ENCODE peak calls at places on chromosomes 5 and 9, in eight cellular contexts. C, S, V, B, I, L, T and D are unnamed samples.

GRCh38 chr5:167644619-167645018 is 646.8 kb upstream of the WWC1 start:
- DNase-seq in C (no peak), S (no peak), V (no peak), B (no peak), I (no peak), L (no peak), T (no peak), D (no peak)

GRCh38 chr9:12748016-12748415 is 26.8 kb upstream of the LURAP1L start:
- DNase-seq in C (no peak), S (no peak), V (no peak), B (no peak), I (no peak), L (no peak), T (peak), D (no peak)

GRCh38 chr5:31225118-31225517 is 31.6 kb downstream of the CDH6 start:
- DNase-seq in C (no peak), S (peak), V (no peak), B (no peak), I (no peak), L (no peak), T (no peak), D (no peak)

GRCh38 chr5:145484195-145484594 is 350.9 kb downstream of the PRELID2 start:
- DNase-seq in C (no peak), S (no peak), V (no peak), B (no peak), I (no peak), L (no peak), T (peak), D (no peak)

GRCh38 chr5:76820491-76820890 is 1.7 kb downstream of the F2RL1 start:
- DNase-seq in C (no peak), S (no peak), V (no peak), B (no peak), I (no peak), L (no peak), T (no peak), D (no peak)

GRCh38 chr9:138103111-138103823 is 225.7 kb downstream of the CACNA1B start:
- DNase-seq in C (no peak), S (no peak), V (no peak), B (no peak), I (no peak), L (peak), T (no peak), D (no peak)

GRCh38 chr5:139422307-139422893 is 16.9 kb downstream of the DNAJC18 start:
- DNase-seq in C (peak), S (peak), V (peak), B (no peak), I (peak), L (no peak), T (peak), D (no peak)

GRCh38 chr5:21688655-21689054 is 1164.5 kb downstream of the CDH12 start:
- DNase-seq in C (no peak), S (no peak), V (no peak), B (no peak), I (no peak), L (no peak), T (no peak), D (no peak)

GRCh38 chr9:98708933-98709911 is at the start of gene GABBR2:
- DNase-seq in C (no peak), S (no peak), V (no peak), B (no peak), I (no peak), L (no peak), T (no peak), D (no peak)

GRCh38 chr5:149550267-149550582 is 1.0 kb downstream of the CSNK1A1 start:
- DNase-seq in C (no peak), S (no peak), V (no peak), B (no peak), I (no peak), L (no peak), T (peak), D (no peak)

GRCh38 chr5:80590766-80591165 is 20.7 kb upstream of the ANKRD34B start:
- DNase-seq in C (no peak), S (no peak), V (no peak), B (no peak), I (no peak), L (no peak), T (no peak), D (no peak)

GRCh38 chr5:125112196-125112595 is 365.8 kb upstream of the ZNF608 start:
- DNase-seq in C (no peak), S (no peak), V (no peak), B (no peak), I (no peak), L (no peak), T (peak), D (no peak)

GRCh38 chr9:91073811-91074771 is 272.5 kb downstream of the SYK start:
- DNase-seq in C (no peak), S (no peak), V (no peak), B (peak), I (no peak), L (no peak), T (no peak), D (no peak)

GRCh38 chr9:87088621-87089020 is 141.3 kb upstream of the GAS1 start:
- DNase-seq in C (no peak), S (no peak), V (no peak), B (no peak), I (no peak), L (no peak), T (no peak), D (no peak)

GRCh38 chr5:149062371-149063016 is 368 bp downstream of the SH3TC2 start:
- DNase-seq in C (no peak), S (peak), V (no peak), B (no peak), I (no peak), L (no peak), T (peak), D (no peak)

GRCh38 chr5:113364466-113364865 is 70.3 kb downstream of the TSSK1B start:
- DNase-seq in C (no peak), S (no peak), V (no peak), B (no peak), I (no peak), L (no peak), T (no peak), D (no peak)

GRCh38 chr5:113371788-113372196 is 63.0 kb downstream of the TSSK1B start:
- DNase-seq in C (no peak), S (no peak), V (no peak), B (no peak), I (no peak), L (no peak), T (no peak), D (no peak)

GRCh38 chr5:113361701-113362100 is 73.1 kb downstream of the TSSK1B start:
- DNase-seq in C (no peak), S (no peak), V (peak), B (no peak), I (no peak), L (no peak), T (no peak), D (no peak)

GRCh38 chr5:113367586-113367985 is 67.2 kb downstream of the TSSK1B start:
- DNase-seq in C (no peak), S (no peak), V (no peak), B (no peak), I (no peak), L (no peak), T (no peak), D (no peak)
- TF ChIP-seq CTCF in C (no peak), S (no peak), V (no peak), B (no peak), I (no peak), L (no peak), T (no peak), D (no peak)

DNA sequence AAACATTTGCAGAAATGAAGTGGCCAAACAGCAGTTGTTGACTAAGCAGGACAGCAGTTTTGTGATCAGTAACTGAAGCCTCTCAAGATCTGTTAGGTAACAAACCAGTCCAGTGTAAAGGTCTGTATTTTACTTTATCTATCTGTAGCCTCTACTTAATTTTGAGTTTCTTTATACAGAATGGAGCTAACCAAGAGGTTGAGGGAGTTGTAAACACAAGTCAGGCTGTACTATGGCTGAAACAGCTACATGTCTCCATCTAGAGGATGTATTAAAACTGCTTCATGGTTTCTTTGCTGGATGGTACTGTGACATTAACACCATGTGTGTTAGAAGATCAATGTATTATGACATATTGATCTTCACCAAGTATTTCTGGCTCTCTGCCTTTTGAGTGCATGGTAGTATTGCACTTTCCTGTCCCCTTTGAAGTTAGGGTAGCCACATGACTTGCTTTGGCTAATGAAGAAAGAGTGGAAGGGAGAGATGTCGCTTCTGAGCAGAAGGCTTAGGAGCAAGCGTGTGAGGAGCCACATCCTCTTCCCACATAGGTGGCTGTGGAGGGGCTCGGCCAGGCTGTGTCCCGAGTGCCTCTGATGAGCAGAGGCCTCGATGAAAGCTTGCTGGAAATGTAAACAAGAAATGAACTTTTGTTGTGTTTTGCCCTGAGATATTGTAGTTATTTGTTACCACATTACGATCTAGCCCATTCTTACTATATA is 105.6 kb upstream of the PCA3 start:
- DNase-seq in C (no peak), S (no peak), V (no peak), B (no peak), I (peak), L (no peak), T (peak), D (no peak)
- TF ChIP-seq CTCF in C (peak), S (peak), V (peak), B (peak), I (peak), L (peak), T (peak), D (peak)

GRCh38 chr5:57243286-57244137 is 69.7 kb downstream of the GPBP1 start:
- DNase-seq in C (no peak), S (no peak), V (no peak), B (no peak), I (peak), L (no peak), T (no peak), D (no peak)
- TF ChIP-seq CTCF in C (no peak), S (no peak), V (no peak), B (no peak), I (no peak), L (no peak), T (no peak), D (no peak)

GRCh38 chr5:173041881-173042481 is 14.2 kb upstream of the CREBRF start:
- DNase-seq in C (no peak), S (no peak), V (no peak), B (no peak), I (no peak), L (no peak), T (no peak), D (no peak)

GRCh38 chr5:173045481-173045880 is 10.7 kb upstream of the CREBRF start:
- DNase-seq in C (peak), S (no peak), V (no peak), B (no peak), I (no peak), L (no peak), T (no peak), D (no peak)

GRCh38 chr5:173047838-173048105 is 8.4 kb upstream of the CREBRF start:
- DNase-seq in C (no peak), S (no peak), V (no peak), B (no peak), I (no peak), L (no peak), T (no peak), D (no peak)

GRCh38 chr5:173039964-173040363 is 16.2 kb upstream of the CREBRF start:
- DNase-seq in C (no peak), S (no peak), V (no peak), B (no peak), I (no peak), L (no peak), T (no peak), D (no peak)

GRCh38 chr5:173042708-173043107 is 13.4 kb upstream of the CREBRF start:
- DNase-seq in C (no peak), S (no peak), V (no peak), B (no peak), I (no peak), L (no peak), T (no peak), D (no peak)
- TF ChIP-seq CTCF in C (no peak), S (no peak), V (no peak), B (no peak), I (no peak), L (no peak), T (no peak), D (no peak)